ENCODE peak calls at places on chromosomes 4 and X, in five cellular contexts. V is A549, X is endothelial cell, U is cardiac muscle cell, M is heart left ventricle. T is an unnamed sample.

GRCh38 chrX:84501798-84502628 is at the start of gene HDX:
- DNase-seq in V (peak; percentile 81), X (peak; percentile 73), M (peak; percentile 86), U (peak; percentile 84), T (peak; percentile 71)

GRCh38 chr4:151624606-151625565 is 135.9 kb downstream of the GATB start:
- DNase-seq in X (no peak), M (no peak), U (no peak), V (no peak), T (no peak)

GRCh38 chr4:140423106-140423505 is 4.3 kb downstream of the CLGN start:
- DNase-seq in V (no peak), M (no peak), U (no peak), X (no peak), T (no peak)

GRCh38 chr4:83212041-83212851 is 72.4 kb downstream of the COQ2 start:
- DNase-seq in U (no peak), V (no peak), X (no peak), M (no peak), T (no peak)

GRCh38 chrX:50168305-50168704 is 32.5 kb downstream of the AKAP4 start:
- DNase-seq in X (no peak), V (no peak), M (no peak), U (no peak), T (no peak)

GRCh38 chr4:8015512-8015911 is 75.9 kb upstream of the AFAP1 start:
- DNase-seq in U (no peak), X (no peak), M (no peak), V (peak; percentile 16), T (no peak)

GRCh38 chr4:17781072-17781830 is at the start of gene FAM184B:
- DNase-seq in V (no peak), X (peak; percentile 17), M (no peak), U (peak; percentile 29), T (no peak)

GRCh38 chrX:123525131-123525725 is 207.6 kb downstream of the THOC2 start:
- DNase-seq in V (no peak), M (no peak), U (no peak), X (no peak), T (no peak)

GRCh38 chr4:153113061-153113837 is 91.0 kb upstream of the TRIM2 start:
- DNase-seq in U (no peak), M (no peak), X (no peak), V (no peak), T (no peak)

GRCh38 chr4:91837608-91838029 is 466.1 kb upstream of the GRID2 start:
- DNase-seq in X (no peak), M (no peak), V (peak; percentile 0), U (peak; percentile 3), T (no peak)

GRCh38 chr4:111391864-111392263 is 753.4 kb upstream of the FAM241A start:
- DNase-seq in V (no peak), M (no peak), U (no peak), X (no peak), T (no peak)

GRCh38 chr4:73875401-73875800 is 6.2 kb downstream of the CXCL1 start:
- DNase-seq in U (no peak), M (no peak), X (no peak), V (no peak), T (no peak)

GRCh38 chrX:42678133-42678532 is 99.8 kb downstream of the PPP1R2C start:
- DNase-seq in U (no peak), X (no peak), V (peak; percentile 1), M (no peak), T (no peak)

GRCh38 chr4:3276961-3277360 is 15.9 kb upstream of the RGS12 start:
- DNase-seq in X (no peak), V (no peak), U (no peak), M (no peak), T (no peak)

GRCh38 chr4:8724436-8725070 is 132.0 kb downstream of the CPZ start:
- DNase-seq in V (no peak), U (no peak), M (peak; percentile 11), X (no peak), T (no peak)

GRCh38 chr4:78171482-78171881 is 114.4 kb downstream of the FRAS1 start:
- DNase-seq in U (peak; percentile 1), M (no peak), V (no peak), X (no peak), T (no peak)
- TF ChIP-seq CTCF in U (no peak), M (no peak), V (no peak), X (no peak), T (no peak)

GRCh38 chrX:69031181-69031580 is 134.1 kb downstream of the PJA1 start:
- DNase-seq in V (no peak), U (peak; percentile 36), X (no peak), M (no peak), T (no peak)
- TF ChIP-seq CTCF in V (no peak), U (peak; percentile 14), X (no peak), M (peak; percentile 31), T (peak; percentile 27)

GRCh38 chrX:109840585-109840984 is 107.5 kb upstream of the ACSL4 start:
- DNase-seq in M (peak; percentile 21), U (no peak), X (no peak), V (peak; percentile 69), T (peak; percentile 69)

GRCh38 chrX:109841257-109841656 is 108.2 kb upstream of the ACSL4 start:
- DNase-seq in U (no peak), M (no peak), V (no peak), X (no peak), T (no peak)

GRCh38 chrX:109841869-109842579 is 109.0 kb upstream of the ACSL4 start:
- DNase-seq in X (no peak), V (no peak), U (no peak), M (no peak), T (no peak)

GRCh38 chrX:109843963-109844751 is 111.1 kb upstream of the ACSL4 start:
- DNase-seq in V (no peak), M (peak; percentile 16), U (peak; percentile 47), X (no peak), T (no peak)

DNA sequence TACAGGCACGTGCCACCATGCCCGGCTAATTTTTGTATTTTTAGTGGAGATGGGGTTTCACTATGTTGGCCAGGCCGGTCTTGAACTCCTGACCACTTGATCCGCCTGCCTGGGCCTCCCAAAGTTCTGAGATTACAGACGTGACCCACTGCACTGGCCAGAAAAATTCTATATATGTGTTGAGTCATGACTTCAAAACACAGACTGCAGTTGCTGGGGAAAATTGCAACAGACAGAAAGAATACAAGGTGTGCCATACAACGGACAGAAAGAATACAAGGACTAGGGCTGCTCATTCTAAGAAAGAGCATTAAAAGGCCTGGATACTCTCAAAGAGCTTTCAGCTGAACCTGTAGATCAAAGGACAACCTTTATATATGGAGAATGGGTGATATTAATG is 109.6 kb upstream of the ACSL4 start:
- DNase-seq in V (no peak), M (no peak), X (no peak), U (no peak), T (no peak)
- TF ChIP-seq CTCF in V (no peak), M (no peak), X (no peak), U (no peak), T (no peak)

DNA sequence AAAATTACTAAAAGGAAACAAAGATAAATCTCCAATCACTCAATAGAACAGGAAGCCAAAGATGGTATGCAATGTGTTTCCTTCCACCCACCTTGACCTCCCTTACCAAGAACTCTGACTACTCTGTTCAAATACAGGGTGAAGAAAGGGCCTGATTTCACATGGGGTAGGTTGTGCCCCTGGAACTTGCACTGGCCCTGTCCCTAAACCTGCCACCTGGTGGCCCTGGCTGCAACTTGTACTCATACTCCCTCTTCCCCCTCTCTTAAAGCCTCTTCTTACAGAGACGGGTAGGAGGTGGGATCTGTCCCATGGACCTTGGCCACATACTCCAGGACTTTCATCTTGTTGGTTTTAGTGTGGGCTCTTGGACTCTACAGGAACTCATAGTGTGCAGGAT is 17.3 kb upstream of the TMEM185A start:
- DNase-seq in V (no peak), M (no peak), U (no peak), X (no peak), T (no peak)
- TF ChIP-seq CTCF in V (no peak), M (no peak), U (no peak), X (no peak), T (no peak)

DNA sequence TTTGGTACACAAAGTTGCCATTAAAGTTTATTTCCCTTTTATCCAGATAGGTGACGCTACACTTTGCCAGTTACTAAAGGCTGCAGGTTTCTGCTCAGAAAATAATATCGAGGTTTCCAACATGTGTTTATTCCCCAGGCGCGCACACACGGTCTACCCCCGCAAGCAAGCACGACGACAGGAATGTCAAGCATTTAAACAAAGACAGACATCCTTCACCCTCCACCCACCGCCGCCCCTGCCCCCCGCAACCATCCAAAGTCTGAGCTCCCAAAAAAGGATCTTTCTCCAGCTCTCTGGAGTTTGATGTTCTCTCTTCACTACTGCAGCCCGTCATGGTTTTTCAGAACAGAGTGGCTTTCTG is 1.3 kb upstream of the PCDH7 start:
- DNase-seq in V (no peak), U (peak; percentile 43), X (peak; percentile 20), M (no peak), T (no peak)
- TF ChIP-seq CTCF in V (no peak), U (no peak), X (no peak), M (peak; percentile 36), T (peak; percentile 4)